ENCODE peak calls at places on chromosomes 1 and 21, in five cellular contexts. One of them, this sample, is unnamed.
A peak's percentile ranks its signal among the peaks of the same experiment; 100 is the strongest.

GRCh38 chr1:150613061-150613920 is 16.1 kb downstream of the ENSA start:
- DNase-seq in T-helper 17 cell: no peak
- DNase-seq in NAMALWA: peak; percentile 79
- DNase-seq in AG04450: no peak
- DNase-seq in left kidney: no peak
- DNase-seq in this sample: no peak

GRCh38 chr1:20476260-20477038 is 9.6 kb downstream of the CAMK2N1 start:
- DNase-seq in T-helper 17 cell: no peak
- DNase-seq in NAMALWA: no peak
- DNase-seq in AG04450: no peak
- DNase-seq in left kidney: peak; percentile 96
- DNase-seq in this sample: no peak

GRCh38 chr1:186845581-186846210 is 16.9 kb downstream of the PLA2G4A start:
- DNase-seq in T-helper 17 cell: no peak
- DNase-seq in NAMALWA: no peak
- DNase-seq in AG04450: no peak
- DNase-seq in left kidney: no peak
- DNase-seq in this sample: no peak

GRCh38 chr1:228058981-228059535 is 23.4 kb upstream of the ARF1 start:
- DNase-seq in T-helper 17 cell: peak; percentile 65
- DNase-seq in NAMALWA: no peak
- DNase-seq in AG04450: no peak
- DNase-seq in left kidney: peak; percentile 65
- DNase-seq in this sample: peak; percentile 31

GRCh38 chr1:220808501-220809186 is 21.9 kb downstream of the MTARC1 start:
- DNase-seq in T-helper 17 cell: no peak
- DNase-seq in NAMALWA: no peak
- DNase-seq in AG04450: no peak
- DNase-seq in left kidney: peak; percentile 97
- DNase-seq in this sample: no peak

GRCh38 chr1:166822385-166822784 is 16.9 kb upstream of the POGK start:
- DNase-seq in T-helper 17 cell: no peak
- DNase-seq in NAMALWA: peak; percentile 40
- DNase-seq in AG04450: no peak
- DNase-seq in left kidney: no peak
- DNase-seq in this sample: no peak

GRCh38 chr1:203281851-203282661 is 23.3 kb upstream of the BTG2 start:
- DNase-seq in T-helper 17 cell: no peak
- DNase-seq in NAMALWA: no peak
- DNase-seq in AG04450: no peak
- DNase-seq in left kidney: peak; percentile 88
- DNase-seq in this sample: no peak

GRCh38 chr1:229302740-229303139 is 31.8 kb downstream of the RAB4A start:
- DNase-seq in T-helper 17 cell: no peak
- DNase-seq in NAMALWA: no peak
- DNase-seq in AG04450: no peak
- DNase-seq in left kidney: no peak
- DNase-seq in this sample: no peak

GRCh38 chr21:44969066-44969649 is 29.3 kb downstream of the SLX9 start:
- DNase-seq in T-helper 17 cell: no peak
- DNase-seq in NAMALWA: no peak
- DNase-seq in AG04450: no peak
- DNase-seq in left kidney: no peak
- DNase-seq in this sample: no peak

GRCh38 chr1:42013881-42014470 is 95.3 kb upstream of the HIVEP3 start:
- DNase-seq in T-helper 17 cell: no peak
- DNase-seq in NAMALWA: no peak
- DNase-seq in AG04450: no peak
- DNase-seq in left kidney: no peak
- DNase-seq in this sample: no peak

GRCh38 chr1:94819945-94820746 is at the start of gene SLC44A3:
- DNase-seq in T-helper 17 cell: no peak
- DNase-seq in NAMALWA: no peak
- DNase-seq in AG04450: no peak
- DNase-seq in left kidney: peak; percentile 74
- DNase-seq in this sample: no peak

GRCh38 chr1:87644500-87645245 is 316.0 kb downstream of the LMO4 start:
- DNase-seq in T-helper 17 cell: no peak
- DNase-seq in NAMALWA: no peak
- DNase-seq in AG04450: no peak
- DNase-seq in left kidney: no peak
- DNase-seq in this sample: no peak

GRCh38 chr1:234400773-234401172 is 27.5 kb downstream of the COA6 start:
- DNase-seq in T-helper 17 cell: no peak
- DNase-seq in NAMALWA: peak; percentile 42
- DNase-seq in AG04450: no peak
- DNase-seq in left kidney: no peak
- DNase-seq in this sample: no peak

GRCh38 chr21:18499761-18500376 is 96.3 kb upstream of the TMPRSS15 start:
- DNase-seq in T-helper 17 cell: peak; percentile 4
- DNase-seq in NAMALWA: peak; percentile 77
- DNase-seq in AG04450: no peak
- DNase-seq in left kidney: peak; percentile 61
- DNase-seq in this sample: no peak

GRCh38 chr21:42830456-42831455 is 48.6 kb downstream of the WDR4 start:
- DNase-seq in T-helper 17 cell: no peak
- DNase-seq in NAMALWA: peak; percentile 33
- DNase-seq in AG04450: no peak
- DNase-seq in left kidney: peak; percentile 28
- DNase-seq in this sample: no peak

GRCh38 chr1:117623698-117624097 is 17.9 kb downstream of the TENT5C start:
- DNase-seq in T-helper 17 cell: no peak
- DNase-seq in NAMALWA: no peak
- DNase-seq in AG04450: no peak
- DNase-seq in left kidney: no peak
- DNase-seq in this sample: no peak

GRCh38 chr1:198756470-198756869 is 117.6 kb downstream of the PTPRC start:
- DNase-seq in T-helper 17 cell: no peak
- DNase-seq in NAMALWA: peak; percentile 28
- DNase-seq in AG04450: no peak
- DNase-seq in left kidney: peak; percentile 13
- DNase-seq in this sample: no peak

GRCh38 chr1:213179784-213180183 is 128.7 kb downstream of the RPS6KC1 start:
- DNase-seq in T-helper 17 cell: no peak
- DNase-seq in NAMALWA: no peak
- DNase-seq in AG04450: no peak
- DNase-seq in left kidney: no peak
- DNase-seq in this sample: no peak

GRCh38 chr1:107683198-107683657 is 281.8 kb downstream of the VAV3 start:
- DNase-seq in T-helper 17 cell: no peak
- DNase-seq in NAMALWA: no peak
- DNase-seq in AG04450: no peak
- DNase-seq in left kidney: peak; percentile 82
- DNase-seq in this sample: no peak

GRCh38 chr1:197272791-197273190 is 4.7 kb downstream of the CRB1 start:
- DNase-seq in T-helper 17 cell: no peak
- DNase-seq in NAMALWA: no peak
- DNase-seq in AG04450: no peak
- DNase-seq in left kidney: no peak
- DNase-seq in this sample: no peak

GRCh38 chr1:30058966-30059365 is 664.4 kb downstream of the MATN1 start:
- DNase-seq in T-helper 17 cell: no peak
- DNase-seq in NAMALWA: no peak
- DNase-seq in AG04450: peak; percentile 84
- DNase-seq in left kidney: peak; percentile 18
- DNase-seq in this sample: no peak

GRCh38 chr1:214220891-214221290 is 60.1 kb upstream of the SMYD2 start:
- DNase-seq in T-helper 17 cell: no peak
- DNase-seq in NAMALWA: no peak
- DNase-seq in AG04450: no peak
- DNase-seq in left kidney: no peak
- DNase-seq in this sample: no peak

GRCh38 chr1:224641030-224641429 is 24.9 kb downstream of the CNIH3 start:
- DNase-seq in T-helper 17 cell: no peak
- DNase-seq in NAMALWA: peak; percentile 4
- DNase-seq in AG04450: no peak
- DNase-seq in left kidney: peak; percentile 18
- DNase-seq in this sample: no peak

This sample was measured in activated B cell treated with CpG ODN at 0.5 μM for 24 hours.